ENCODE peak calls at places on chromosomes 12 and 14, in seven cellular contexts. T is activated gamma-delta T cell treated with anti-CD3 and anti-CD28 coated beads, Interleukin-2, amount 50 U/mL, for 16 hours; J is activated CD8-positive, alpha-beta T cell treated with anti-CD3 and anti-CD28 coated beads, Interleukin-2, amount 10 ng/mL, durations not matched to agents 7 days and 5 days; E is hippocampal formation; U is stimulated activated CD4-positive, alpha-beta T cell treated with anti-CD3 and anti-CD28 coated beads, TNF-alpha, amount 100 ng/mL, for 1 hour; N is anterior cingulate cortex; H is stimulated activated CD8-positive, alpha-beta memory T cell treated with anti-CD3 and anti-CD28 coated beads, Interleukin-2, amount 100 ng/mL, for 1 hour. R is an unnamed sample.

GRCh38 chr12:43964966-43965365 is 129.1 kb downstream of the TMEM117 start:
- DNase-seq in T (no peak), J (no peak), E (no peak), U (no peak), N (no peak), H (no peak), R (no peak)

GRCh38 chr14:63770187-63770807 is 42.4 kb upstream of the SGPP1 start:
- DNase-seq in T (peak; percentile 17), J (peak; percentile 75), E (peak; percentile 24), U (no peak), N (no peak), H (no peak), R (no peak)

GRCh38 chr14:36659822-36660735 is 1.6 kb upstream of the PAX9 start:
- DNase-seq in T (no peak), J (no peak), E (no peak), U (no peak), N (no peak), H (no peak), R (no peak)

GRCh38 chr14:57729208-57730187 is 136.4 kb downstream of the SLC35F4 start:
- DNase-seq in T (no peak), J (no peak), E (no peak), U (no peak), N (no peak), H (no peak), R (no peak)

GRCh38 chr14:38201137-38201828 is 6.4 kb upstream of the SSTR1 start:
- DNase-seq in T (no peak), J (no peak), E (no peak), U (no peak), N (no peak), H (no peak), R (no peak)

GRCh38 chr14:95507701-95508103 is 8.7 kb downstream of the SYNE3 start:
- DNase-seq in T (no peak), J (peak; percentile 51), E (no peak), U (no peak), N (no peak), H (no peak), R (no peak)

GRCh38 chr14:22767323-22767589 is 768 bp downstream of the OXA1L start:
- DNase-seq in T (no peak), J (no peak), E (no peak), U (no peak), N (no peak), H (no peak), R (no peak)

GRCh38 chr12:25482637-25483036 is 70.4 kb downstream of the LMNTD1 start:
- DNase-seq in T (no peak), J (no peak), E (no peak), U (no peak), N (no peak), H (no peak), R (no peak)

GRCh38 chr14:105733081-105734065 is 207.0 kb downstream of the TMEM121 start:
- DNase-seq in T (no peak), J (no peak), E (no peak), U (no peak), N (no peak), H (no peak), R (no peak)

GRCh38 chr14:40199101-40199500 is 766.9 kb upstream of the FBXO33 start:
- DNase-seq in T (no peak), J (no peak), E (no peak), U (no peak), N (no peak), H (no peak), R (no peak)

GRCh38 chr12:124278389-124279101 is 16.3 kb upstream of the RFLNA start:
- DNase-seq in T (no peak), J (no peak), E (peak; percentile 46), U (no peak), N (no peak), H (no peak), R (no peak)

GRCh38 chr14:96508900-96509299 is 6.7 kb downstream of the PAPOLA start:
- DNase-seq in T (no peak), J (no peak), E (no peak), U (no peak), N (no peak), H (no peak), R (no peak)

GRCh38 chr12:57806677-57807076 is 11.9 kb downstream of the AVIL start:
- DNase-seq in T (no peak), J (no peak), E (no peak), U (no peak), N (no peak), H (no peak), R (no peak)

GRCh38 chr14:80543211-80543610 is 331.9 kb upstream of the DIO2 start:
- DNase-seq in T (no peak), J (no peak), E (no peak), U (no peak), N (no peak), H (no peak), R (no peak)

GRCh38 chr12:49983892-49984291 is 11.1 kb downstream of the AQP6 start:
- DNase-seq in T (no peak), J (no peak), E (peak; percentile 27), U (no peak), N (no peak), H (no peak), R (no peak)

GRCh38 chr12:49609059-49609874 is 3.8 kb upstream of the FAM186B start:
- DNase-seq in T (no peak), J (no peak), E (no peak), U (no peak), N (no peak), H (no peak), R (no peak)

GRCh38 chr12:67677166-67677565 is 28.6 kb downstream of the DYRK2 start:
- DNase-seq in T (no peak), J (no peak), E (no peak), U (no peak), N (no peak), H (no peak), R (no peak)

GRCh38 chr12:71392521-71393145 is 47.0 kb upstream of the LGR5 start:
- DNase-seq in T (no peak), J (no peak), E (no peak), U (no peak), N (no peak), H (no peak), R (no peak)

GRCh38 chr14:20493634-20494033 is 11.7 kb upstream of the RNASE10 start:
- DNase-seq in T (no peak), J (no peak), E (peak; percentile 1), U (no peak), N (no peak), H (no peak), R (no peak)

GRCh38 chr12:31749024-31749704 is 20.3 kb upstream of the AMN1 start:
- DNase-seq in T (peak; percentile 48), J (peak; percentile 81), E (no peak), U (no peak), N (no peak), H (peak; percentile 33), R (no peak)

GRCh38 chr12:130162267-130162666 is at the start of gene FZD10:
- DNase-seq in T (no peak), J (no peak), E (no peak), U (no peak), N (no peak), H (no peak), R (no peak)

GRCh38 chr14:23406244-23406643 is 1.8 kb downstream of the MYH6 start:
- DNase-seq in T (no peak), J (no peak), E (peak; percentile 3), U (no peak), N (peak; percentile 7), H (no peak), R (no peak)

GRCh38 chr14:71487941-71488340 is 444.3 kb upstream of the RGS6 start:
- DNase-seq in T (no peak), J (no peak), E (no peak), U (no peak), N (no peak), H (no peak), R (no peak)

GRCh38 chr12:7994731-7995205 is 37.7 kb upstream of the FOXJ2 start:
- DNase-seq in T (no peak), J (no peak), E (no peak), U (no peak), N (no peak), H (no peak), R (no peak)

GRCh38 chr12:111446631-111447570 is 41.2 kb downstream of the SH2B3 start:
- DNase-seq in T (no peak), J (peak; percentile 20), E (no peak), U (no peak), N (no peak), H (no peak), R (no peak)

GRCh38 chr12:91743727-91744126 is 401.9 kb downstream of the BTG1 start:
- DNase-seq in T (no peak), J (no peak), E (no peak), U (no peak), N (no peak), H (no peak), R (no peak)

GRCh38 chr12:88944403-88944802 is 364.1 kb upstream of the KITLG start:
- DNase-seq in T (no peak), J (no peak), E (no peak), U (no peak), N (no peak), H (no peak), R (no peak)

GRCh38 chr12:50192908-50193307 is 25.7 kb upstream of the CERS5 start:
- DNase-seq in T (no peak), J (no peak), E (no peak), U (no peak), N (no peak), H (no peak), R (no peak)

GRCh38 chr14:105525861-105526780 is at the start of gene TMEM121:
- DNase-seq in T (no peak), J (peak; percentile 43), E (peak; percentile 16), U (no peak), N (no peak), H (no peak), R (no peak)

GRCh38 chr14:99803803-99804202 is 10.6 kb downstream of the EML1 start:
- DNase-seq in T (no peak), J (no peak), E (no peak), U (no peak), N (no peak), H (no peak), R (no peak)

GRCh38 chr14:89826581-89826980 is 127.9 kb downstream of the EFCAB11 start:
- DNase-seq in T (no peak), J (no peak), E (no peak), U (no peak), N (no peak), H (no peak), R (no peak)

GRCh38 chr14:104843442-104844305 is 21.4 kb upstream of the CEP170B start:
- DNase-seq in T (no peak), J (no peak), E (no peak), U (no peak), N (no peak), H (no peak), R (no peak)

GRCh38 chr12:82326905-82327503 is 31.2 kb downstream of the CCDC59 start:
- DNase-seq in T (no peak), J (no peak), E (no peak), U (no peak), N (no peak), H (no peak), R (no peak)